ENCODE peak calls at places on chromosome 2, in four cellular contexts. G is left ventricle myocardium inferior, T is PC-3, R is ovary. S is an unnamed sample.

GRCh38 chr2:54680397-54681032 is 42.9 kb upstream of the EML6 start:
- DNase-seq in T (peak; percentile 46), R (no peak), G (no peak), S (no peak)

GRCh38 chr2:139033300-139033699 is 253.1 kb upstream of the NXPH2 start:
- DNase-seq in T (peak; percentile 67), G (no peak), R (no peak), S (no peak)

GRCh38 chr2:36809046-36809445 is 112.5 kb downstream of the VIT start:
- DNase-seq in R (no peak), T (no peak), G (no peak), S (no peak)

GRCh38 chr2:42937171-42937875 is 144.9 kb upstream of the HAAO start:
- DNase-seq in R (peak; percentile 23), G (no peak), T (no peak), S (peak; percentile 34)

GRCh38 chr2:185990861-185991525 is 252.4 kb downstream of the FSIP2 start:
- DNase-seq in T (no peak), G (no peak), R (no peak), S (no peak)

GRCh38 chr2:186868344-186868743 is 19.4 kb upstream of the ZSWIM2 start:
- DNase-seq in G (no peak), T (no peak), R (no peak), S (no peak)

GRCh38 chr2:190636362-190636761 is 12.5 kb upstream of the NAB1 start:
- DNase-seq in G (no peak), R (no peak), T (peak; percentile 73), S (no peak)

GRCh38 chr2:136118819-136119716 is 1.1 kb upstream of the CXCR4 start:
- DNase-seq in G (peak; percentile 65), T (no peak), R (no peak), S (peak; percentile 74)

GRCh38 chr2:239548491-239548890 is 147.7 kb upstream of the HDAC4 start:
- DNase-seq in G (no peak), T (peak; percentile 58), R (no peak), S (no peak)

GRCh38 chr2:190413421-190413820 is 5.3 kb downstream of the MFSD6 start:
- DNase-seq in T (no peak), G (no peak), R (no peak), S (peak; percentile 76)

GRCh38 chr2:46230677-46231425 is 66.4 kb upstream of the EPAS1 start:
- DNase-seq in T (no peak), R (no peak), G (peak; percentile 27), S (peak; percentile 52)

GRCh38 chr2:109017017-109017416 is 28.0 kb upstream of the EDAR start:
- DNase-seq in G (no peak), R (no peak), T (no peak), S (no peak)

GRCh38 chr2:38649176-38649728 is 16.7 kb upstream of the GALM start:
- DNase-seq in G (no peak), T (no peak), R (no peak), S (no peak)

GRCh38 chr2:112765251-112765650 is 842 bp upstream of the CKAP2L start:
- DNase-seq in T (peak; percentile 33), R (no peak), G (no peak), S (no peak)

GRCh38 chr2:5596848-5597247 is 95.3 kb upstream of the SOX11 start:
- DNase-seq in T (no peak), G (no peak), R (no peak), S (no peak)
- H3K9me3 ChIP-seq in T (peaks cover 6% of the 10 kb centered on the region), G (peaks cover under 1% of the 10 kb centered on the region), R (no peaks in the 10 kb centered on the region), S (peaks cover 3% of the 10 kb centered on the region)

DNA sequence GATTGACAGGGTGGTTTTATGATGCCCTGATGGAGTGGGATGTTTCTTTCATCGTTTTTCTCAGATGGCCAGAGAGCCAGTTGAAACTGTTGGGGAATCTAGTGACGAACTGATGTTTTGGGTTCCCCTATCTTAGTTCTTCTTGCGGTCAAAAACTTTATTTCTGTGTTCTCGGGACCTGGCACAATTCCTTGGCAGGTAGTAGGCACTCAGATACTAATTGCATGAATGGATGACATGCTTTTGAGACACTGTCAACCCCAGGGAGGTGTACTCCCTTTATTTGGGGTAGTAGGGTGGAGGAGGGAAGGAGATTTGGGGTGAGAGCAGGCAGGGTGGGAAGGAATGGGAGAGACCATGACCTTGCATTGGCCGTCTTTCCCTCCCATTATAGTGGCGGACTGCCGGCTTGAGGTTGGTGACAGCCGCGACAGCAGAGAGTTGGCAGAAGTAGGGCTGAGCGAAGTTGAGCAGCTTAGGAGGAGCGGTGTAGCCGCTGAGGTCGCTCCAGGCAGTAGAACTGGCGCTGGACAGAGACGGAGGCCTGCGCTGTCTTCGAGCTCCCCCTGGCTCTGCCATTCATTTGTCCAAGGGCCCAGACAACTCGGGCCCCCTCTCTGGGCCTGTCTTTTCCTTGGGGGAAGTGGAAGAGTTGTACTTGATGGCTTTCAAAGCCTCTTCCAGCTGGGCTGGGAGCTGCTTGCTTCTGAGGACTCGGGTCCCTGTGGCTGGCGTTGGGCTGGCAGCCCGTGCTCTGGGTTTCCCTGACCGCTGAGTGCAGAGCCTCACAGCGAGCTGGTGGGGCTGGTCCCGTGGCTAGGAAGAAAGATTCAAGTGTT is 2.6 kb downstream of the TET3 start:
- DNase-seq in R (no peak), T (peak; percentile 54), G (peak; percentile 46), S (no peak)
- TF ChIP-seq CTCF in R (no peak), T (peak; percentile 44), G (peak; percentile 46), S (no peak)

DNA sequence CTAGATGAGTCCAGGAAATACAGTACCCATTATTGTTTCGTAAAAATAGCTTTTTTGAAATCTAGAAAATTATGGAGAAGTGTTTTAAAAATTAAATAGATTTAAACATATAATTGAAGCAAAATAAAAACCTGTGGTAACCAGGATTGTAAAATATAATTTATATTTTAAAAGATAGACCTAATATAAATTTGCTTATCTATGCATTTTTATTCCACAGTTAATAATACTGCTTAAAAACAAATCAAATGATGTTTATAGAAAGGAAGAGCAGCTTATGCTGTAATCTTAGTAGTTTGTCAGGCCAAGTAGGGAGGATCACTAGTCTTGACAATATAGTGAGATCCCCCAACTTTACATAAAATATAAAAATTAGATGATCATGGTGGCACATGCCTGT is 388.9 kb upstream of the CNTNAP5 start:
- DNase-seq in R (no peak), T (no peak), G (no peak), S (no peak)
- H3K9me3 ChIP-seq in R (no peaks in the 10 kb centered on the region), T (no peaks in the 10 kb centered on the region), G (peaks cover 4% of the 10 kb centered on the region), S (peaks cover 7% of the 10 kb centered on the region)

GRCh38 chr2:179261161-179261825 is 3.3 kb downstream of the SESTD1 start:
- DNase-seq in R (no peak), G (no peak), T (no peak), S (no peak)
- TF ChIP-seq CTCF in R (no peak), G (no peak), T (peak; percentile 38), S (no peak)

GRCh38 chr2:129464631-129465030 is 514.8 kb upstream of the RAB6C start:
- DNase-seq in G (no peak), T (no peak), R (no peak), S (no peak)
- H3K9me3 ChIP-seq in G (no peaks in the 10 kb centered on the region), T (no peaks in the 10 kb centered on the region), R (no peaks in the 10 kb centered on the region), S (peaks cover 2% of the 10 kb centered on the region)

DNA sequence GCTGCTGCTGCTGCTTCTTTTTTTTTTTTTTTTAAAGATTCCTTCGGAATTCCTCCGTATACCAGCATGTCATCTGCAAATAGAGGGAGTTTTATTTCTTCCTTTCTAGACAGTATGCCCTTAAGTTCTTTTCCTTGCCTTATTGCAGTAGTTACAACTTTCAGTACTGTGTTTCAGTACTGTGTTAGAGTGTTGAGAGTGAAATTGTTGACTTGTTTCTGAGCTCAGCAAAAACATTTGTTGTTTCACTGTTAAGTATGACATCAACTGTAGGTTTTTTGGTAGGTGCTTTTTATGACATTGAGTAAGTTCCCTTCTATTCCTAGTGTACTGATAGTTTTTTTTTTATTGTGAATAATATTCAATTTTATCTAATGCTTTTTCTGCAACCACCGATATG is 43.8 kb downstream of the ACVR2A start:
- DNase-seq in R (no peak), T (no peak), G (no peak), S (no peak)
- TF ChIP-seq CTCF in R (no peak), T (no peak), G (no peak), S (no peak)

GRCh38 chr2:105896765-105897163 is 152.1 kb downstream of the NCK2 start:
- DNase-seq in G (no peak), R (no peak), T (peak; percentile 15), S (no peak)
- H3K9me3 ChIP-seq in G (peaks cover 15% of the 10 kb centered on the region), R (no peaks in the 10 kb centered on the region), T (no peaks in the 10 kb centered on the region), S (no peaks in the 10 kb centered on the region)

DNA sequence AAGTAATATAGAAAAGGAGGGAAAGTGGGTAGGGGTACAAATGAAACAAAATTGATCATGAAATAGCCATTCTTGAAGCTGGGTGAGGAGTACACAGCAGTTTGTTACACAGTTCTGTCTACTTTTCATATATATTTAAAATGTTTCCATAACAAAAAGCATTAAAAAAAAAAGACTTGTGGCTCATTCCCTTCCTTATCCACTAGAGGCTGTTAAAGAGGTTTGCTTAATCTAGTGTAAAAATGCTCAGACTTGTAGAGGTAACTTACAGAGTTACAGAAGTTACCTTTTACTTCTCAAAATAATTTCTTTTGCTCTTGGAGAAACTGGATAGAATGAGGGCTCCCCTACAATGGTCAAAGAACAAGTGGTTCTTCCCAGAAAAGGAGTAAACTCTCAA is 8.1 kb upstream of the WIPF1 start:
- DNase-seq in T (peak; percentile 33), R (no peak), G (no peak), S (no peak)
- TF ChIP-seq CTCF in T (peak; percentile 66), R (no peak), G (peak; percentile 29), S (peak; percentile 77)

S was measured in osteoblast.